ENCODE peak calls at places on chromosome 22, in six cellular contexts. T is GM23248, C is GM23338, A is astrocyte, S is brain microvascular endothelial cell, D is fibroblast of pulmonary artery. H is an unnamed sample.

GRCh38 chr22:43152355-43153071 is 1.2 kb downstream of the TSPO start:
- DNase-seq in T (peak; percentile 91), A (peak; percentile 27), S (no peak), C (no peak), D (peak; percentile 45), H (peak; percentile 95)

GRCh38 chr22:17873116-17873515 is 98.8 kb upstream of the BID start:
- DNase-seq in D (no peak), S (no peak), C (no peak), A (no peak), T (no peak), H (no peak)

GRCh38 chr22:22110548-22111266 is 128.1 kb upstream of the TOP3B start:
- DNase-seq in S (peak; percentile 66), A (peak; percentile 63), T (peak; percentile 91), D (peak; percentile 70), C (peak; percentile 74), H (no peak)

GRCh38 chr22:44682556-44683168 is 19.3 kb upstream of the PRR5 start:
- DNase-seq in A (no peak), S (no peak), C (no peak), D (no peak), T (no peak), H (no peak)

GRCh38 chr22:34105461-34106062 is 185.3 kb upstream of the LARGE1 start:
- DNase-seq in C (peak; percentile 88), S (no peak), A (no peak), D (no peak), T (peak; percentile 22), H (no peak)

GRCh38 chr22:44582016-44582415 is 84.0 kb upstream of the RTL6 start:
- DNase-seq in D (no peak), C (no peak), A (no peak), T (no peak), S (no peak), H (no peak)

GRCh38 chr22:33831651-33832050 is 88.6 kb downstream of the LARGE1 start:
- DNase-seq in C (no peak), S (no peak), T (no peak), A (no peak), D (no peak), H (no peak)

GRCh38 chr22:38740116-38740723 is 15.6 kb downstream of the SUN2 start:
- DNase-seq in D (no peak), T (no peak), S (no peak), C (no peak), A (no peak), H (no peak)

GRCh38 chr22:44455151-44455962 is 42.7 kb downstream of the RTL6 start:
- DNase-seq in C (no peak), A (no peak), T (no peak), S (no peak), D (no peak), H (peak; percentile 85)

GRCh38 chr22:43110927-43111623 is 525 bp downstream of the BIK start:
- DNase-seq in D (no peak), C (peak; percentile 64), A (no peak), T (peak; percentile 11), S (no peak), H (no peak)

GRCh38 chr22:43077121-43077877 is 11.9 kb downstream of the TTLL1 start:
- DNase-seq in C (no peak), T (no peak), S (no peak), D (no peak), A (no peak), H (no peak)

GRCh38 chr22:43185860-43186261 is 1.1 kb downstream of the TTLL12 start:
- DNase-seq in T (peak; percentile 51), C (peak; percentile 43), S (peak; percentile 20), A (no peak), D (peak; percentile 39), H (peak; percentile 61)

GRCh38 chr22:20868225-20868944 is 9.6 kb downstream of the SNAP29 start:
- DNase-seq in T (no peak), S (no peak), C (no peak), D (no peak), A (no peak), H (no peak)

GRCh38 chr22:20591660-20592310 is 84.4 kb downstream of the MED15 start:
- DNase-seq in T (no peak), C (peak; percentile 84), S (peak; percentile 71), A (no peak), D (no peak), H (no peak)

GRCh38 chr22:50085211-50085999 is at the start of gene MLC1:
- DNase-seq in C (no peak), D (peak; percentile 58), A (peak; percentile 83), T (no peak), S (no peak), H (no peak)

GRCh38 chr22:32695451-32695891 is 106.0 kb upstream of the TIMP3 start:
- DNase-seq in A (peak; percentile 60), C (no peak), S (peak; percentile 96), D (peak; percentile 54), T (peak; percentile 88), H (no peak)

GRCh38 chr22:32106930-32107329 is 52.2 kb downstream of the C22orf42 start:
- DNase-seq in T (peak; percentile 18), C (peak; percentile 72), S (no peak), D (peak; percentile 18), A (no peak), H (no peak)

GRCh38 chr22:27857441-27857840 is 55.9 kb upstream of the MN1 start:
- DNase-seq in C (no peak), A (peak; percentile 41), S (no peak), T (peak; percentile 85), D (no peak), H (no peak)

GRCh38 chr22:49586873-49587272 is 240.8 kb downstream of the BRD1 start:
- DNase-seq in T (no peak), A (no peak), S (no peak), C (no peak), D (no peak), H (no peak)

GRCh38 chr22:39631857-39632256 is 61.3 kb downstream of the CACNA1I start:
- DNase-seq in A (no peak), D (no peak), T (no peak), S (no peak), C (no peak), H (no peak)

GRCh38 chr22:41382098-41382578 is 396 bp downstream of the TEF start:
- DNase-seq in C (peak; percentile 73), D (peak; percentile 41), S (no peak), T (peak; percentile 72), A (no peak), H (peak; percentile 96)

GRCh38 chr22:21860640-21861039 is 6.8 kb downstream of the MAPK1 start:
- DNase-seq in T (no peak), S (no peak), C (no peak), A (no peak), D (no peak), H (no peak)

GRCh38 chr22:41915035-41915782 is at the start of gene SHISA8:
- DNase-seq in S (no peak), D (peak; percentile 29), T (peak; percentile 71), A (peak; percentile 12), C (peak; percentile 73), H (no peak)

GRCh38 chr22:49772692-49773091 is 55.0 kb downstream of the BRD1 start:
- DNase-seq in C (no peak), T (no peak), A (no peak), S (no peak), D (no peak), H (no peak)

GRCh38 chr22:49964493-49965290 is 4.1 kb downstream of the PIM3 start:
- DNase-seq in S (no peak), C (no peak), A (no peak), D (no peak), T (no peak), H (no peak)

GRCh38 chr22:37545703-37546435 is 14.4 kb upstream of the CDC42EP1 start:
- DNase-seq in C (peak; percentile 98), S (peak; percentile 83), T (peak; percentile 97), A (peak; percentile 89), D (peak; percentile 99), H (peak; percentile 98)
- H3K4me3 ChIP-seq in C (peak overlapping the region; percentile 68), S (peak overlapping the region; percentile 40), T (peak overlapping the region; percentile 63), A (no peak overlapping the region), D (peak overlapping the region; percentile 39), H (no peak overlapping the region)

GRCh38 chr22:45977003-45977395 is at the start of gene WNT7B:
- DNase-seq in S (no peak), T (no peak), A (no peak), D (no peak), C (peak; percentile 74), H (no peak)
- H3K4me3 ChIP-seq in S (peak within 1 kb of the TSS; percentile 9), T (peak within 1 kb of the TSS; percentile 45), A (peak within 1 kb of the TSS; percentile 42), D (no peak within 1 kb of the TSS), C (peak within 1 kb of the TSS; percentile 70), H (peak within 1 kb of the TSS; percentile 10)

GRCh38 chr22:48391820-48392219 is 1435.9 kb downstream of the BRD1 start:
- DNase-seq in D (no peak), T (no peak), S (no peak), A (no peak), C (no peak), H (no peak)

GRCh38 chr22:48394787-48395620 is 1432.7 kb downstream of the BRD1 start:
- DNase-seq in T (no peak), C (no peak), S (no peak), D (no peak), A (no peak), H (peak; percentile 67)

GRCh38 chr22:48393041-48393370 is 1434.7 kb downstream of the BRD1 start:
- DNase-seq in S (no peak), A (no peak), D (no peak), T (no peak), C (no peak), H (peak; percentile 65)

GRCh38 chr22:48389916-48390315 is 1437.8 kb downstream of the BRD1 start:
- DNase-seq in A (no peak), C (no peak), D (no peak), S (no peak), T (no peak), H (peak; percentile 70)

DNA sequence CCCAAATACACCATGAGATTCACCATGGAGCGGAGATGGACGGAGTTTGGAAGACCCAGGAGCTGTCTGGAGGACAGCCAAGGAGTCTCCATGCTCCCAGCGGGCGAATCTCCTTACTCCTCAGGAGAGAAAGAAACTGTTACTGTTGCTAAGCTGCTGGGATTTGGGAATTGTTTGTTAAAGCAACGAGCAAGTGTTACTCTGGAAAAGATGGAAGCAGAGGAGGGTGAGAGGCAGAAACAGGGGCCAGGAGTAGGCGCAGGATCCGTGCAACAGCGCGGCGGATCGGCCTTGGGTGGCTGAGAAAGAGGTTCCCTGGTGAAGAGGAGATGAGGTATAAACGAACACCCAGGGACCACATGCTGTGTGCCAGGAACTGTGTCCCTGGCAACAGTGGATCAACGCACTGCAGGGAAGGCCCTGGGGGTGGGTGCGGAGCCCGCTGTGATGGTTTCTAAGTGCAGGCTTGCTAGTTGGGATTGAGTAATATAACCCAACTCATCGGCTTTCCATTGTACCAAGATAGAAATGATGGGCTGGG is 1436.4 kb downstream of the BRD1 start:
- DNase-seq in T (no peak), C (no peak), A (no peak), S (no peak), D (no peak), H (no peak)
- H3K4me3 ChIP-seq in T (no peak overlapping the region), C (no peak overlapping the region), A (no peak overlapping the region), S (no peak overlapping the region), D (no peak overlapping the region), H (no peak overlapping the region)

GRCh38 chr22:35205956-35206355 is 51.3 kb upstream of the HMGXB4 start:
- DNase-seq in D (peak; percentile 29), C (no peak), A (peak; percentile 44), T (peak; percentile 41), S (peak; percentile 12), H (no peak)

GRCh38 chr22:35198738-35199137 is 58.6 kb upstream of the HMGXB4 start:
- DNase-seq in A (no peak), S (no peak), D (no peak), C (no peak), T (no peak), H (no peak)

GRCh38 chr22:35205141-35205775 is 52.0 kb upstream of the HMGXB4 start:
- DNase-seq in A (no peak), D (no peak), C (no peak), T (no peak), S (no peak), H (no peak)

GRCh38 chr22:35203583-35203982 is 53.7 kb upstream of the HMGXB4 start:
- DNase-seq in T (no peak), D (no peak), S (no peak), C (no peak), A (no peak), H (no peak)

GRCh38 chr22:35202376-35202775 is 54.9 kb upstream of the HMGXB4 start:
- DNase-seq in T (no peak), S (no peak), C (no peak), D (no peak), A (no peak), H (no peak)
- H3K4me3 ChIP-seq in T (no peak overlapping the region), S (no peak overlapping the region), C (no peak overlapping the region), D (no peak overlapping the region), A (no peak overlapping the region), H (no peak overlapping the region)